ENCODE peak calls at places on chromosomes 3 and 15, in eight cellular contexts. J, H, S, A, I, L, U and D are unnamed samples.

GRCh38 chr3:27568393-27568792 is 84.2 kb upstream of the SLC4A7 start:
- DNase-seq in J (peak), H (no peak), S (peak), A (peak), I (peak), L (peak), U (peak), D (no peak)

GRCh38 chr3:10137178-10137577 is 4.4 kb upstream of the VHL start:
- DNase-seq in J (peak), H (no peak), S (no peak), A (no peak), I (peak), L (no peak), U (no peak), D (no peak)

GRCh38 chr3:4627651-4628375 is 134.7 kb downstream of the ITPR1 start:
- DNase-seq in J (no peak), H (no peak), S (no peak), A (no peak), I (no peak), L (no peak), U (no peak), D (no peak)

GRCh38 chr3:179760944-179761343 is 108.1 kb downstream of the USP13 start:
- DNase-seq in J (peak), H (no peak), S (peak), A (no peak), I (peak), L (peak), U (no peak), D (no peak)

GRCh38 chr3:114498779-114499370 is 205.0 kb downstream of the TIGIT start:
- DNase-seq in J (peak), H (no peak), S (peak), A (no peak), I (peak), L (peak), U (no peak), D (no peak)

GRCh38 chr3:23915537-23916108 is 1.2 kb downstream of the NKIRAS1 start:
- DNase-seq in J (peak), H (no peak), S (peak), A (no peak), I (no peak), L (peak), U (no peak), D (no peak)

GRCh38 chr3:194561306-194561974 is 71.8 kb downstream of the TMEM44 start:
- DNase-seq in J (peak), H (no peak), S (peak), A (no peak), I (peak), L (peak), U (no peak), D (no peak)

GRCh38 chr3:110227987-110228386 is 843.6 kb upstream of the NECTIN3 start:
- DNase-seq in J (peak), H (no peak), S (peak), A (no peak), I (no peak), L (peak), U (no peak), D (no peak)

GRCh38 chr3:9033867-9034266 is 70.6 kb upstream of the RAD18 start:
- DNase-seq in J (no peak), H (no peak), S (no peak), A (no peak), I (no peak), L (no peak), U (no peak), D (no peak)

GRCh38 chr3:175716451-175716850 is 857.3 kb downstream of the NAALADL2 start:
- DNase-seq in J (no peak), H (no peak), S (peak), A (no peak), I (no peak), L (no peak), U (no peak), D (no peak)

GRCh38 chr3:1087066-1087555 is 5.7 kb upstream of the CNTN6 start:
- DNase-seq in J (peak), H (no peak), S (peak), A (peak), I (peak), L (peak), U (peak), D (no peak)

GRCh38 chr15:38061856-38062649 is 127.6 kb downstream of the TMCO5A start:
- DNase-seq in J (no peak), H (no peak), S (peak), A (no peak), I (no peak), L (no peak), U (no peak), D (no peak)

GRCh38 chr3:114424337-114424736 is 130.5 kb downstream of the TIGIT start:
- DNase-seq in J (no peak), H (no peak), S (no peak), A (no peak), I (no peak), L (no peak), U (no peak), D (no peak)

GRCh38 chr3:144358191-144358590 is 386.6 kb downstream of the DIPK2A start:
- DNase-seq in J (no peak), H (no peak), S (no peak), A (no peak), I (no peak), L (no peak), U (no peak), D (no peak)

GRCh38 chr3:105786241-105786640 is 82.6 kb downstream of the CBLB start:
- DNase-seq in J (no peak), H (no peak), S (no peak), A (no peak), I (no peak), L (no peak), U (no peak), D (no peak)

GRCh38 chr15:78325092-78325843 is 14.9 kb upstream of the CRABP1 start:
- DNase-seq in J (peak), H (no peak), S (peak), A (no peak), I (peak), L (no peak), U (no peak), D (no peak)

GRCh38 chr3:127707777-127708438 is 35.2 kb downstream of the ABTB1 start:
- DNase-seq in J (no peak), H (no peak), S (peak), A (no peak), I (no peak), L (no peak), U (peak), D (no peak)

GRCh38 chr15:56943398-56943797 is 25.0 kb downstream of the TCF12 start:
- DNase-seq in J (peak), H (no peak), S (peak), A (no peak), I (no peak), L (no peak), U (no peak), D (no peak)

GRCh38 chr15:68658641-68659358 is 80.0 kb downstream of the CORO2B start:
- DNase-seq in J (no peak), H (no peak), S (no peak), A (no peak), I (no peak), L (no peak), U (no peak), D (no peak)
- TF ChIP-seq CTCF in J (no peak), H (peak), S (peak), A (no peak), I (no peak), L (no peak), U (no peak), D (no peak)

GRCh38 chr3:171784387-171784786 is 25.9 kb downstream of the PLD1 start:
- DNase-seq in J (no peak), H (no peak), S (no peak), A (no peak), I (no peak), L (no peak), U (no peak), D (no peak)

GRCh38 chr3:171784937-171785336 is 25.3 kb downstream of the PLD1 start:
- DNase-seq in J (no peak), H (no peak), S (no peak), A (no peak), I (no peak), L (no peak), U (no peak), D (no peak)

GRCh38 chr3:171789759-171790505 is 20.4 kb downstream of the PLD1 start:
- DNase-seq in J (no peak), H (no peak), S (no peak), A (no peak), I (peak), L (peak), U (no peak), D (no peak)

GRCh38 chr3:171788546-171789351 is 21.5 kb downstream of the PLD1 start:
- DNase-seq in J (peak), H (no peak), S (peak), A (no peak), I (peak), L (peak), U (no peak), D (no peak)

DNA sequence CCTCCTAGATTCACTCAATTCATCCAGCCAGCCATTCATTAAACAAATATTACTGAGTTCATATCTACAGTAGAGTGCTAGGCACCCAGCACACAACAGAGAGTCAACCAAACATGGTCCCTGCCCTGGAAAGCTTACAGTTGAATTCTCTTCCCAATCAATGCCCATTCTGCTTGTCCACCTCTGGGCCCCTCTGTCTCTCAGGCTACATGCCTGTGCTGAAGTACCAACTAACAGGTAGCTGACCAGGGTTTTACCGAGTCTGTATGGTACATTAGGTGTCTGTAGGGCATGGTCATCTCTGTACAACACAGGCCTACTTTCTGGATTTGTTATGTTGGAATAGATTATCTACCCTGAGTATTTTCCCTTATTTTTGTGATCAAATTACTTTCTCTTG is 23.3 kb downstream of the PLD1 start:
- DNase-seq in J (no peak), H (no peak), S (no peak), A (no peak), I (no peak), L (no peak), U (no peak), D (no peak)
- TF ChIP-seq CTCF in J (no peak), H (no peak), S (no peak), A (no peak), I (no peak), L (no peak), U (no peak), D (no peak)

GRCh38 chr3:181278468-181279238 is 289.1 kb upstream of the DNAJC19 start:
- DNase-seq in J (peak), H (no peak), S (peak), A (no peak), I (no peak), L (peak), U (no peak), D (no peak)
- TF ChIP-seq CTCF in J (no peak), H (peak), S (no peak), A (no peak), I (peak), L (peak), U (peak), D (no peak)

GRCh38 chr3:155859859-155860258 is 5.6 kb upstream of the SLC33A1 start:
- DNase-seq in J (peak), H (no peak), S (peak), A (no peak), I (no peak), L (peak), U (no peak), D (no peak)
- TF ChIP-seq CTCF in J (peak), H (no peak), S (peak), A (no peak), I (peak), L (peak), U (peak), D (peak)